ENCODE peak calls at places on chromosomes 3 and 15, in five cellular contexts. I is foreskin fibroblast, R is type B pancreatic cell, L is endodermal cell, D is WTC11. P is an unnamed sample.

GRCh38 chr3:31234143-31234542 is 298.6 kb upstream of the STT3B start:
- DNase-seq in I (no peak), R (no peak), L (no peak), D (no peak), P (no peak)

GRCh38 chr3:55735976-55736375 is 248.9 kb upstream of the WNT5A start:
- DNase-seq in I (peak), R (no peak), L (no peak), D (no peak), P (no peak)

GRCh38 chr3:159829056-159829995 is 159.3 kb upstream of the IL12A start:
- DNase-seq in I (peak), R (no peak), L (no peak), D (no peak), P (no peak)

GRCh38 chr3:71428841-71429609 is 154.5 kb downstream of the FOXP1 start:
- DNase-seq in I (no peak), R (no peak), L (no peak), D (no peak), P (no peak)

GRCh38 chr15:58552505-58553364 is 120.9 kb downstream of the LIPC start:
- DNase-seq in I (no peak), R (no peak), L (peak), D (no peak), P (no peak)

GRCh38 chr15:93151488-93151887 is 62.5 kb upstream of the RGMA start:
- DNase-seq in I (no peak), R (no peak), L (no peak), D (no peak), P (no peak)

GRCh38 chr15:42720071-42720470 is 16.9 kb downstream of the CDAN1 start:
- DNase-seq in I (no peak), R (no peak), L (no peak), D (no peak), P (no peak)

GRCh38 chr3:43086460-43087165 is 19.3 kb downstream of the POMGNT2 start:
- DNase-seq in I (no peak), R (no peak), L (no peak), D (no peak), P (no peak)

GRCh38 chr15:43404130-43404529 is 33.2 kb downstream of the TUBGCP4 start:
- DNase-seq in I (no peak), R (no peak), L (no peak), D (no peak), P (no peak)

GRCh38 chr15:92123848-92124631 is 269.6 kb upstream of the ST8SIA2 start:
- DNase-seq in I (no peak), R (no peak), L (peak), D (peak), P (peak)

GRCh38 chr3:195071011-195071728 is 199.8 kb downstream of the XXYLT1 start:
- DNase-seq in I (no peak), R (no peak), L (no peak), D (no peak), P (no peak)

GRCh38 chr15:67873777-67874176 is 33.9 kb upstream of the RNU6-1 start:
- DNase-seq in I (no peak), R (no peak), L (no peak), D (no peak), P (no peak)

GRCh38 chr3:11115548-11115947 is 38.7 kb upstream of the HRH1 start:
- DNase-seq in I (no peak), R (no peak), L (no peak), D (no peak), P (no peak)

GRCh38 chr3:11118181-11118682 is 36.1 kb upstream of the HRH1 start:
- DNase-seq in I (peak), R (no peak), L (no peak), D (no peak), P (no peak)

GRCh38 chr3:11120091-11120845 is 34.0 kb upstream of the HRH1 start:
- DNase-seq in I (no peak), R (no peak), L (no peak), D (no peak), P (no peak)

GRCh38 chr3:11117591-11117990 is 36.7 kb upstream of the HRH1 start:
- DNase-seq in I (no peak), R (no peak), L (no peak), D (no peak), P (no peak)

GRCh38 chr3:11116336-11117059 is 37.8 kb upstream of the HRH1 start:
- DNase-seq in I (no peak), R (no peak), L (no peak), D (no peak), P (no peak)
- TF ChIP-seq CTCF in I (no peak), R (no peak), L (no peak), D (no peak), P (no peak)

DNA sequence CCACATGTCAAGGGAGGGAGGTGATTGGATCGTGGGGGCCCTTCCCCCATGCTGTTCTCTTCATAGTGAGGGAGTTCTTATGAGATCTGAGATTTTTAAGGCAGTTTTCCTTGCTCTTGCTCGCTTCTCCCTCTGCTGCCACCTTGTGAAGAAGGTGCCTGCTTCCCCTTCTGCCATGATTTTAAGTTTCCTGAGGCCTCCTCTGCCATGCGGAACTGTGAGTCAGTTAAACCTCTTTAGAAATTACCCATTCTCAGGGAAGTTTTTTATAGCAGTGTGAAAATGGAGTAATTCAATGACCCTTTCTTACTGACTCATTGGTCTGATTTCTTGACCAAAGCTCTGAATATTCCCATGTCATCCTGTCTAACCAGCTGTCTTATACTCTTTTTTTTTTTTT is 484.4 kb upstream of the TPRG1 start:
- DNase-seq in I (peak), R (no peak), L (peak), D (peak), P (no peak)
- TF ChIP-seq CTCF in I (peak), R (no peak), L (peak), D (no peak), P (no peak)

DNA sequence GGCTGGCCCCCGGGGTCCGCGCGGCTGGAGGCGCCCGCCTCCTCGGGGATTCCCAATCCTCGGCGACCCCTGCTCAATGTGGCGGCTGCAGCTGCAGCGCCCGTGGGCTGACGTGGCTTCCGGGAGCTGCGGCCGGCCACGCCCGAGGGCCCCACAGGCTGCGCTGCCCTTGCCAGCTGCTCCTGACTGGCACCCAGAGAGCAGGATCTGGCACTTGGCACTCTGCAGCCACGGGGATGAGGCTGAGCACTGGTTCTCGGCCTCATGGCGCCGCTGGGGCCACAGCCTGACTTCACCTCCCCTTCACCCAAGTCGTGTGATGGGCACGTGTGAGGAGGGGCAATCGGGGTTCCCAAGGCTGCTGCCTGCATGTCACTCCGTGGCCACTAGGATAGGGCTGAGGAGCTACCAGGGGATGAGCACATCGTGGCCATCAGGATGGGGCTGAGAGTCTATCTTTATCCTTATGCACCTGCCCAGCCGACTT is 267.8 kb upstream of the FRG2C start:
- DNase-seq in I (no peak), R (no peak), L (no peak), D (no peak), P (no peak)
- TF ChIP-seq CTCF in I (no peak), R (no peak), L (no peak), D (no peak), P (no peak)

GRCh38 chr3:11969986-11970385 is 34.2 kb upstream of the SYN2 start:
- DNase-seq in I (no peak), R (no peak), L (no peak), D (no peak), P (no peak)
- TF ChIP-seq CTCF in I (no peak), R (no peak), L (no peak), D (no peak), P (no peak)

GRCh38 chr3:44914936-44915335 is 40.5 kb downstream of the TGM4 start:
- DNase-seq in I (no peak), R (no peak), L (peak), D (peak), P (peak)

GRCh38 chr3:44918581-44918980 is 44.2 kb downstream of the TGM4 start:
- DNase-seq in I (no peak), R (no peak), L (peak), D (no peak), P (no peak)

GRCh38 chr3:44918087-44918486 is 43.7 kb downstream of the TGM4 start:
- DNase-seq in I (no peak), R (no peak), L (no peak), D (no peak), P (no peak)

GRCh38 chr3:44913868-44914468 is 39.6 kb downstream of the TGM4 start:
- DNase-seq in I (peak), R (no peak), L (peak), D (peak), P (peak)

GRCh38 chr3:44915702-44916438 is 41.5 kb downstream of the TGM4 start:
- DNase-seq in I (no peak), R (no peak), L (peak), D (no peak), P (no peak)
- TF ChIP-seq CTCF in I (peak), R (no peak), L (peak), D (no peak), P (no peak)

DNA sequence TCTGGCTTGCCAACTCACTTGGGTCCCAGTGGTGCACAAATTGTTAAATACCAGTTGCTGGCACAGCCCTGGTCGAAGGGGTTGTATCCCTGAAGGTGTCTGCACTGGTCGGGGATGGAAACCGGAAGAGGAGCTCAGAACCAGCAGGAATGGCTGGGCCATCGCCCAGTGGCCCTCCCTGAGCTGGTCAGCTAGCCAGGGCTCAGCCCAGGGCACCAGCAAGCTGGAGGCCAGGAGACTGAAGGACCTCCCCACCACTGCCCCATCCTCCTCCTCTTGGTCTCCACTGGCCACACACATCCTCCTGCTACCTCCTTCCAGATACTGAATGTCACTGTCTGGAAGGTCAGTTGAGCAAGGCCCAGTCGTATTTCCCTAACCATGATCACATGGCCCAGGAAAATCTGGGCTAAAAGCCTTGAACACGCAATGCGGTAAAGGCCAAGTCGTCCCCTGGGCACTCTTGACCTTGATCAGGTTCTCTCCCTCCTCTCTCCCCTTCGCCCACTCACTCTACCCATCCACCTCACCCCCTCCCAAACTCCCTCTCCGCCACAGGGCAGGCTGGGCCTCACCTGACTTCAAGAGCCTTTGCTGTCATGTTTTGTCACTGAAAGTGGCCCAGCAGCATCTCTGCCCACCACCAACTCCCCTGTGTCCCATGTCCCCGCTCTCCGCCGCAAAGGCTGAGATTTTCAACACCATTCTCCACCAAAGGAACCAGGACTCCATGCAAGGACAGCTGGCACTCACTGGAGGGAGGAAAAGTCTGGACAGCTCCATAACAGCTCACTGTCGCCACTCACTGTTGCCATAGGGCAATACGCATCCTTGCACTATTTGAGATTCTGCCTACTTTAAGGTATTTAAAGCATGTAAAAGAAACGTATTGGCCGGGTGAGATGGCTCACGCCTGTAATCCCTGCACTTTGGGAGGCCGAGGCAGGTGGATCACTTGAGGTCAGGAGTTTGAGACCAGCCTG is 12.1 kb downstream of the ZDHHC19 start:
- DNase-seq in I (no peak), R (no peak), L (peak), D (no peak), P (no peak)
- TF ChIP-seq CTCF in I (no peak), R (peak), L (peak), D (no peak), P (no peak)

GRCh38 chr3:113258311-113258710 is 47.0 kb downstream of the BOC start:
- DNase-seq in I (no peak), R (no peak), L (no peak), D (no peak), P (no peak)

GRCh38 chr3:113254171-113254947 is 43.0 kb downstream of the BOC start:
- DNase-seq in I (no peak), R (no peak), L (no peak), D (no peak), P (no peak)

GRCh38 chr3:113255854-113256615 is 44.7 kb downstream of the BOC start:
- DNase-seq in I (no peak), R (no peak), L (no peak), D (no peak), P (no peak)

GRCh38 chr3:113252553-113252952 is 41.2 kb downstream of the BOC start:
- DNase-seq in I (no peak), R (no peak), L (no peak), D (no peak), P (no peak)

GRCh38 chr3:113255100-113255853 is 43.9 kb downstream of the BOC start:
- DNase-seq in I (no peak), R (no peak), L (peak), D (no peak), P (no peak)
- TF ChIP-seq CTCF in I (no peak), R (peak), L (peak), D (no peak), P (no peak)

P was measured in glutamatergic neuron.